ENCODE peak calls at places on chromosome 1, in seven cellular contexts. P is EH; C is EL; E is suprapubic skin; U is T-helper 2 cell; D is stimulated activated CD4-positive, alpha-beta T cell treated with anti-CD3 and anti-CD28 coated beads, Interleukin-1b, Interleukin-23, amount 100 ng/mL, for 24 hours; Y is heart right ventricle. O is an unnamed sample.

GRCh38 chr1:198121058-198121829 is 35.6 kb upstream of the NEK7 start:
- DNase-seq in Y (no peak), D (no peak), E (no peak), U (no peak), C (peak), P (peak), O (peak)

GRCh38 chr1:199291022-199291740 is 652.3 kb downstream of the PTPRC start:
- DNase-seq in Y (no peak), U (no peak), C (no peak), D (no peak), P (peak), E (no peak), O (no peak)

GRCh38 chr1:206952182-206952581 is 5.9 kb upstream of the PIGR start:
- DNase-seq in Y (no peak), U (no peak), C (no peak), D (no peak), P (no peak), E (no peak), O (no peak)

GRCh38 chr1:41837691-41838090 is 81.0 kb downstream of the HIVEP3 start:
- DNase-seq in P (no peak), U (no peak), C (no peak), Y (no peak), E (no peak), D (no peak), O (no peak)

GRCh38 chr1:220879509-220880366 is 495 bp downstream of the HLX start:
- DNase-seq in C (peak), E (no peak), D (no peak), P (peak), U (no peak), Y (peak), O (peak)

GRCh38 chr1:47644216-47644581 is 206.4 kb downstream of the FOXD2 start:
- DNase-seq in Y (no peak), P (peak), E (no peak), U (no peak), D (no peak), C (no peak), O (no peak)

GRCh38 chr1:33176362-33176850 is 5.4 kb downstream of the TRIM62 start:
- DNase-seq in P (peak), E (no peak), D (no peak), C (peak), Y (no peak), U (no peak), O (no peak)

GRCh38 chr1:175865041-175865766 is 121.8 kb upstream of the TNR start:
- DNase-seq in U (no peak), C (no peak), Y (no peak), P (no peak), D (no peak), E (no peak), O (no peak)

GRCh38 chr1:167524651-167525050 is 6.3 kb upstream of the CD247 start:
- DNase-seq in C (no peak), P (no peak), E (no peak), Y (no peak), D (no peak), U (no peak), O (no peak)

GRCh38 chr1:41765109-41765655 is 153.5 kb downstream of the HIVEP3 start:
- DNase-seq in Y (no peak), P (no peak), U (no peak), C (no peak), D (no peak), E (no peak), O (no peak)